ENCODE peak calls at places on chromosome 15, in four cellular contexts. M, R, H and L are unnamed samples.

GRCh38 chr15:40372966-40373365 is 9.6 kb upstream of the KNSTRN start:
- DNase-seq in M (no peak), R (no peak), H (no peak), L (peak)

GRCh38 chr15:76274226-76274625 is 37.0 kb downstream of the ETFA start:
- DNase-seq in M (no peak), R (no peak), H (no peak), L (no peak)

GRCh38 chr15:63323798-63324651 is 46.6 kb downstream of the APH1B start:
- DNase-seq in M (no peak), R (no peak), H (no peak), L (no peak)

GRCh38 chr15:101489633-101490407 is at the start of gene PCSK6:
- DNase-seq in M (no peak), R (no peak), H (peak), L (no peak)

GRCh38 chr15:77712438-77712837 is 79.7 kb upstream of the LINGO1 start:
- DNase-seq in M (no peak), R (no peak), H (no peak), L (no peak)

GRCh38 chr15:31439328-31439727 is 112.7 kb downstream of the KLF13 start:
- DNase-seq in M (peak), R (no peak), H (no peak), L (peak)

GRCh38 chr15:35697549-35698299 is 151.8 kb upstream of the DPH6 start:
- DNase-seq in M (no peak), R (peak), H (peak), L (no peak)

GRCh38 chr15:28018291-28019044 is 80.6 kb downstream of the OCA2 start:
- DNase-seq in M (no peak), R (no peak), H (no peak), L (no peak)

DNA sequence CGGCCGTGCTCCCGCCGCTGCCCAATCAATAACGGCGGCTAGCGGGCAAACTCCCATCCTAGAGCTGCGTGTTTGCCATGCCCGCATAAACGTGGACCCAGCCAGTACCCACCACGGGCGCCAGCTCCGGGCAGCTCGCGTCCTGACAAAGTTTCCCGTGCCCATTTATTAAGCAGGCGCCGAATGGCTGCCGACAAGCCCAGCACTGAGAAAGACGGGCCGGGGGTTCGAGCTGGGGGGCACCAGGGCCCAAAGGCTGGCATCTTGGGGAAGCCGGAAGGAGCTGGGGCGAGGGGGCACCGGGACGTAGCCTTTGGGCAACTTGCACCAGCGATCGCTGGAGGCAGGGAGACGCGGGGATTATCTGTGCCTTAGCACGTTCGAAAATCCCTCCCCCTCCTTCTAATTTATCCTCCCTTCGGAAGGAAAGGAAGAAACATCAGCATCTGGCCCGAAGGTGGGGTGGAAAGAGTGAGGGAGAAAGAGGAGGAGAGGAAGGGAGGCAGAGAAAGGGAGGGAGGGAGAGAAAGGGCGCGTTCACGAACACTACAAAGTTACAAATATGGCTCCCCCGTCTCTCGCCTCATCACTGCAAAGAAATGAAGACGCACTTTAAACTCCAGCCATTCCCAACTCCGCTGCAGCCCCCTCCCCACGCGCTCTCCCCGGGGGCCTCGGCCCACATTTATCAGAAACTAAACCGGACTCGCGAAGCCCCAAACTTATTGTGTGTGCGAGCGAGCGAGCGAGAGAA is 1.1 kb downstream of the ANP32A start:
- DNase-seq in M (no peak), R (peak), H (peak), L (peak)
- TF ChIP-seq POLR2A in M (no peak), R (no peak), H (no peak), L (peak)

GRCh38 chr15:72339777-72340177 is 19.8 kb upstream of the CELF6 start:
- DNase-seq in M (no peak), R (no peak), H (no peak), L (no peak)
- TF ChIP-seq EP300 in M (no peak), R (peak), H (no peak), L (no peak)

DNA sequence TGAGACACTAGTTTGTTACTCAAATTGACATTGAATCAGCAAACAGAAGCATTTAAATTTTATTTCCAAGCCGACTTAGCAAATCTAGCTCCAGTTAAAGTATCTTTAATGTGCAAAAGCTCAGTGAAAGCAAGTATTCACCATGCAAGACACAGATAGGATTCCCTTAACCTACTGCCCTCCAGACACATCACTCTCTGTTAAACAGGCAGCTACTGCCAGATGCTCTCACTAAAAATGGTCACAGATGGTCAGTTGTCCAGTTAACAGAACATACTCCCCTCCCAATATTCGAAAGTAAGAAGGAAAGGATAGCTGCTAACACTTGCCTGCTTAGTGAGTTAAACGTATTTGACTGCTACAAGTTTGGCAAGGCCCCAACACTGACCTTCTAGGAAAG is 73.7 kb downstream of the PRTG start:
- DNase-seq in M (no peak), R (no peak), H (no peak), L (no peak)
- TF ChIP-seq POLR2A in M (no peak), R (no peak), H (no peak), L (no peak)

DNA sequence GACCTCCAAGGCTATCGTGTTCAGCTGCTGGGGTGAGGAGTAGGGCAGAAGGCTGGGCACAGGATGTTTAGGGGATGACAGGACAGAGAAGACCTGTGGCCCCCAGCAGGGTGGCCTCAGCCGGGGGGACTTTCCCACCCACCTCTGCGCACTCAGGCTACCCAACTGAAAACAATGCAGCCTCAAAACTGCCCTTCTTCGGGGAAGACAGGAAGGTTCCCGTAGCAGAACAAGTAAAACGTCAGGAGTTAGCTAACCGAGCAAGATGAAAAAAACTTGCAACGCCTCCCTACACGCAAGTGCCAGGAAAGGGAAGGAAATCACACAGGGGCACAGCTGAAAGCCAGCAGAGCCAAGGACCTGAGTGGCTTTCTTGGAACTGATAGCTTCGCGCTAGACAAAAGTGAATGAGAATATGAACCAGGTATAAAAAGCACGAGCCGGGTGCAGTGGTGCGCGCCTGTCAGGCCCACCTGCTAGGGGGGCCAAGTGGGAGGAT is 38.4 kb upstream of the FURIN start:
- DNase-seq in M (no peak), R (peak), H (no peak), L (peak)
- TF ChIP-seq EP300 in M (no peak), R (peak), H (no peak), L (peak)

GRCh38 chr15:81291916-81292424 is 32.0 kb downstream of the STARD5 start:
- DNase-seq in M (peak), R (no peak), H (no peak), L (no peak)
- TF ChIP-seq POLR2A in M (no peak), R (no peak), H (no peak), L (no peak)

GRCh38 chr15:36753173-36753572 is 173.7 kb downstream of the CDIN1 start:
- DNase-seq in M (no peak), R (no peak), H (no peak), L (no peak)

GRCh38 chr15:36756707-36757106 is 177.3 kb downstream of the CDIN1 start:
- DNase-seq in M (no peak), R (no peak), H (no peak), L (no peak)

GRCh38 chr15:36758800-36759199 is 179.4 kb downstream of the CDIN1 start:
- DNase-seq in M (no peak), R (no peak), H (no peak), L (no peak)

GRCh38 chr15:36757189-36757814 is 177.9 kb downstream of the CDIN1 start:
- DNase-seq in M (no peak), R (no peak), H (no peak), L (no peak)

GRCh38 chr15:36755341-36755740 is 175.9 kb downstream of the CDIN1 start:
- DNase-seq in M (no peak), R (no peak), H (no peak), L (no peak)
- TF ChIP-seq EP300 in M (no peak), R (no peak), H (no peak), L (no peak)

GRCh38 chr15:95265419-95265997 is 1034.1 kb downstream of the MCTP2 start:
- DNase-seq in M (no peak), R (no peak), H (no peak), L (no peak)

GRCh38 chr15:95263751-95264150 is 1032.4 kb downstream of the MCTP2 start:
- DNase-seq in M (no peak), R (no peak), H (no peak), L (no peak)

GRCh38 chr15:95260856-95261255 is 1029.5 kb downstream of the MCTP2 start:
- DNase-seq in M (no peak), R (no peak), H (no peak), L (no peak)

GRCh38 chr15:95261546-95261945 is 1030.2 kb downstream of the MCTP2 start:
- DNase-seq in M (no peak), R (no peak), H (no peak), L (no peak)

GRCh38 chr15:95262866-95263564 is 1031.7 kb downstream of the MCTP2 start:
- DNase-seq in M (no peak), R (no peak), H (no peak), L (no peak)
- TF ChIP-seq POLR2A in M (no peak), R (no peak), H (no peak), L (no peak)

GRCh38 chr15:43977072-43977884 is 150.5 kb downstream of the WDR76 start:
- DNase-seq in M (no peak), R (no peak), H (no peak), L (no peak)
- TF ChIP-seq EP300 in M (no peak), R (no peak), H (no peak), L (no peak)

GRCh38 chr15:53759333-53759975 is at the start of gene WDR72:
- DNase-seq in M (no peak), R (no peak), H (no peak), L (peak)
- TF ChIP-seq POLR2A in M (no peak), R (no peak), H (no peak), L (no peak)